ENCODE peak calls at places on chromosomes 4 and X, in six cellular contexts. F, D, O, M, Y and H are unnamed samples.

GRCh38 chr4:6972911-6973310 is 63.3 kb downstream of the TBC1D14 start:
- DNase-seq in Y (no peak), F (no peak), O (peak), D (no peak), M (peak), H (no peak)

GRCh38 chr4:20265726-20266125 is 14.0 kb downstream of the SLIT2 start:
- DNase-seq in D (no peak), Y (no peak), O (peak), M (peak), F (no peak), H (no peak)

GRCh38 chr4:5870220-5870619 is 22.7 kb downstream of the CRMP1 start:
- DNase-seq in O (no peak), D (no peak), F (no peak), Y (no peak), M (no peak), H (no peak)

GRCh38 chr4:17494258-17494657 is 17.6 kb downstream of the QDPR start:
- DNase-seq in M (peak), F (peak), O (peak), Y (peak), D (no peak), H (no peak)

GRCh38 chr4:142614621-142615323 is 231.3 kb downstream of the INPP4B start:
- DNase-seq in Y (no peak), O (peak), F (peak), D (no peak), M (peak), H (no peak)

GRCh38 chrX:68112321-68112720 is 321.0 kb downstream of the OPHN1 start:
- DNase-seq in Y (no peak), F (peak), O (peak), M (peak), D (no peak), H (no peak)

GRCh38 chrX:54564942-54565341 is 34.9 kb downstream of the GNL3L start:
- DNase-seq in Y (no peak), M (peak), F (no peak), O (peak), D (no peak), H (no peak)

GRCh38 chrX:71489540-71489939 is 43.4 kb upstream of the OGT start:
- DNase-seq in M (peak), F (no peak), Y (no peak), D (no peak), O (no peak), H (no peak)

GRCh38 chrX:146967296-146967695 is 152.8 kb upstream of the CXorf51A start:
- DNase-seq in O (no peak), M (no peak), Y (no peak), D (no peak), F (no peak), H (no peak)

GRCh38 chr4:173319696-173320095 is 14.5 kb downstream of the HMGB2 start:
- DNase-seq in F (no peak), D (no peak), M (peak), O (peak), Y (no peak), H (no peak)

GRCh38 chr4:173528378-173529321 is 1.4 kb downstream of the HAND2 start:
- DNase-seq in F (no peak), O (no peak), M (no peak), D (no peak), Y (peak), H (no peak)

GRCh38 chr4:104641427-104641826 is 146.7 kb upstream of the CXXC4 start:
- DNase-seq in D (no peak), M (no peak), Y (no peak), F (no peak), O (no peak), H (no peak)

GRCh38 chr4:150415213-150415612 is 166.7 kb upstream of the MAB21L2 start:
- DNase-seq in D (no peak), M (peak), O (peak), Y (no peak), F (peak), H (no peak)

GRCh38 chr4:183610613-183611012 is 48.4 kb downstream of the RWDD4 start:
- DNase-seq in Y (no peak), M (peak), D (no peak), F (no peak), O (peak), H (no peak)

GRCh38 chr4:68372588-68372987 is 22.7 kb upstream of the YTHDC1 start:
- DNase-seq in Y (no peak), O (peak), F (no peak), D (no peak), M (peak), H (no peak)

GRCh38 chrX:27728291-27728690 is 79.5 kb upstream of the MAGEB10 start:
- DNase-seq in O (peak), F (peak), Y (no peak), D (peak), M (peak), H (no peak)

GRCh38 chrX:30150196-30150895 is 65.0 kb upstream of the MAGEB2 start:
- DNase-seq in O (peak), F (no peak), M (no peak), Y (no peak), D (no peak), H (no peak)

GRCh38 chr4:182748283-182748682 is 168.9 kb downstream of the DCTD start:
- DNase-seq in F (no peak), D (no peak), M (no peak), Y (no peak), O (no peak), H (no peak)

GRCh38 chr4:56220261-56220660 is 167.0 kb downstream of the AASDH start:
- DNase-seq in D (no peak), Y (no peak), F (peak), M (peak), O (peak), H (no peak)

GRCh38 chr4:56289934-56290333 is 97.4 kb downstream of the AASDH start:
- DNase-seq in Y (no peak), D (no peak), M (peak), F (peak), O (no peak), H (no peak)

GRCh38 chr4:122733805-122734155 is 1.3 kb downstream of the BBS12 start:
- DNase-seq in O (no peak), M (peak), F (no peak), D (no peak), Y (no peak), H (no peak)

GRCh38 chrX:9310596-9310995 is 154.3 kb upstream of the TBL1X start:
- DNase-seq in F (peak), D (no peak), M (peak), Y (no peak), O (peak), H (no peak)

GRCh38 chr4:87481342-87481741 is 47.8 kb downstream of the SPARCL1 start:
- DNase-seq in Y (no peak), F (no peak), D (no peak), O (no peak), M (no peak), H (no peak)

GRCh38 chrX:124035657-124036056 is 74.2 kb downstream of the STAG2 start:
- DNase-seq in F (no peak), Y (no peak), O (no peak), D (no peak), M (no peak), H (no peak)

GRCh38 chr4:40228497-40229365 is 31.9 kb downstream of the RHOH start:
- DNase-seq in D (no peak), O (no peak), Y (peak), M (no peak), F (no peak), H (no peak)
- TF ChIP-seq CTCF in D (peak), O (no peak), Y (peak), M (peak), F (peak), H (peak)

DNA sequence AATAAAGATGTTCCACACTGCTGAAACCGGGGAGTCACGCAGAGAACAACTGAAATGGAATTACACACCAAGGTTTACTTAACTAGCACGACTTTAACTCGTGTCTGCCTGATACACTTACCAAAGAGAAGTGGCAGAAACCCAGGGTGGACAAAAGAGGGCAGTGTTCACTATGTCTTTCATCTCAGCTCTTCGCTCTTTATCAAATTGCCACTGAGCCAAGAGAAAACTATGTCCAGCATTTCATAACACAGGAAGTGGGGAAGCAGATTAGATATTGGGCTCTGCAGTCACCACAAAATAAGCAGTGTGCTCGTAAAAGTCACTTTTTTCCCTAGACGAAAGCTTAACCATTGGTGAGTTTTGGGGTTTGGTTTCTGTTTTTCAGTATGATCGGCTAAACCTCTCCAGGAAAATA is 155.7 kb downstream of the CHIC2 start:
- DNase-seq in D (peak), O (peak), Y (peak), F (peak), M (peak), H (peak)
- H3K9ac ChIP-seq in D (no peak), O (peak), Y (no peak), F (peak), M (no peak), H (no peak)

DNA sequence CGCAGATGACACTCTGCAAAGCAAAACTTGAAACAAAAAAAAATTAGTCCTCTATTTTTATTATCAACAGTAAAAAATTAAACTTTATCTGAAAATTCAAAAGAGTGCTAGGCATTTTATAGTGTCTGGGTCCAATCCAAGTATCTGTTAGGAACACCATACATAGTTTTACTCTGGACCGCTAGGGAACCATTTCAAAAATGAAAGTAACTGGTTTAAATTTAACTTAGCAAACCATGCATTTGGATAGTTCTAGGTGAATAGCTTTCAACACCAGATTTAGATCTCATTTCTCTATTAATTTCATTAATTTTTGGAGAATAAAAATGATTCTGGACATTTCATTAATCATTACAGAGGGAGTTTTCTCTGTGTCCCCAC is 1.2 kb downstream of the KLKB1 start:
- DNase-seq in F (no peak), Y (no peak), O (no peak), M (no peak), D (no peak), H (no peak)
- TF ChIP-seq CTCF in F (no peak), Y (no peak), O (no peak), M (no peak), D (no peak), H (no peak)

GRCh38 chr4:14115106-14115505 is 487.6 kb upstream of the BOD1L1 start:
- DNase-seq in F (no peak), Y (no peak), M (no peak), D (no peak), O (no peak), H (no peak)
- H3K9ac ChIP-seq in F (no peak), Y (no peak), M (no peak), D (no peak), O (no peak), H (no peak)

GRCh38 chr4:1092026-1092982 is 21.1 kb downstream of the RNF212 start:
- DNase-seq in D (no peak), O (no peak), Y (no peak), F (no peak), M (no peak), H (no peak)
- TF ChIP-seq CTCF in D (no peak), O (no peak), Y (peak), F (no peak), M (no peak), H (no peak)

DNA sequence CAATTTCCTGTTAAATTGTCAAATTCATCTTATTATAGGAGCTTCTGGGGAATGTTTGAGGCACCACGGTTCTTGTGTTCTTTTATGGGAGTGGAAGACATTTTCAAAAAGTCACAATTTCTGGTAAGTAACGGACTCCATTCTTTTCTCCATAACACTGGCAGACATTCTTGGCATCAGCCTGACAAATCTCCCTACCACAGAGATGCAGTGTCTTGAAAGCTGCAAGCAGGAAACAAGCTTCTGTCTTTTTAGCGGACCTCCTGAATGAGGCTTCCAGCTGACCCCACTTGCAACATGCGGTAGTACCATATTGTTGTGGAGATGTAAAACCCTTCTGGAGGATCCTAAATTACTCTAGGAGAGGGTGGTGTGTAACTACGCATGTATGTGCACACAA is 129.9 kb downstream of the MGST2 start:
- DNase-seq in F (no peak), O (no peak), M (no peak), D (no peak), Y (no peak), H (no peak)
- H3K9ac ChIP-seq in F (no peak), O (no peak), M (no peak), D (no peak), Y (no peak), H (no peak)

GRCh38 chr4:41064953-41065352 is 149.4 kb downstream of the APBB2 start:
- DNase-seq in O (no peak), F (no peak), M (no peak), Y (no peak), D (no peak), H (no peak)

GRCh38 chr4:41058426-41058825 is 155.9 kb downstream of the APBB2 start:
- DNase-seq in D (no peak), O (peak), Y (no peak), F (peak), M (peak), H (no peak)

GRCh38 chr4:41057456-41057855 is 156.9 kb downstream of the APBB2 start:
- DNase-seq in M (peak), Y (no peak), O (peak), D (no peak), F (peak), H (no peak)

GRCh38 chr4:41060352-41061318 is 153.7 kb downstream of the APBB2 start:
- DNase-seq in M (no peak), O (no peak), Y (no peak), D (no peak), F (no peak), H (no peak)

DNA sequence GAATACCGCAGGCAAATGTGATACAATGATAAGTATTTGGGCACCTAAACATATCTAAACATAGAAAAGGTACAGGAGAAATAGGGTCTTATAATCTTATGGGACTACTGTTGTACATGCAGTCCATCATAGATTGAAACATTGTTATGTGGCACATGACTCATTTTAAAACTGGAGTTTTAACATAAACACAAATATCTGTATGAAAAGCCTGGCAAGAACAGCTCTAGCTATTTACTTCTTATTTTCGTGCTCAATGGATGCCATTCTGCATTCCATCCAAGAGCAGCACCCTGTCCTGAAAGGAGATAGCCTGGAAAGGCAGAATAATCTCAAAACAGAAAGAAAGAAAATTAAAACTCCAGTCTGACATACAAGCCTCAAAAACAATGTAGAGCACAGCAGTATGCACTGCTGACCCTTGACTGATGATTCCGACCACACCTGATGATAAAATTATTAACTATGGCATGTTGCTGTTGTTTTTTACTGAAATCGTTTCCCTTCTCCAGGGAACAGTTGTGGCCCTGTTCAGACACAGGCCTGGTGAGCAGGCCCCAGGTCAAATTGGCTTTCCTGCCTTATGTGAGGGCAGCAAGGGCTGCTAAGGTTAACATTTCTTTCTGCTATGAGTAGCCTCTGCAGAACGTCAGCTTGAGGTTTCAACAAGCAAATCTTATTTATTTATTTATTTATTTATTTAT is 152.7 kb downstream of the APBB2 start:
- DNase-seq in O (peak), F (no peak), M (peak), D (no peak), Y (no peak), H (no peak)
- TF ChIP-seq CTCF in O (peak), F (no peak), M (no peak), D (no peak), Y (no peak), H (no peak)

DNA sequence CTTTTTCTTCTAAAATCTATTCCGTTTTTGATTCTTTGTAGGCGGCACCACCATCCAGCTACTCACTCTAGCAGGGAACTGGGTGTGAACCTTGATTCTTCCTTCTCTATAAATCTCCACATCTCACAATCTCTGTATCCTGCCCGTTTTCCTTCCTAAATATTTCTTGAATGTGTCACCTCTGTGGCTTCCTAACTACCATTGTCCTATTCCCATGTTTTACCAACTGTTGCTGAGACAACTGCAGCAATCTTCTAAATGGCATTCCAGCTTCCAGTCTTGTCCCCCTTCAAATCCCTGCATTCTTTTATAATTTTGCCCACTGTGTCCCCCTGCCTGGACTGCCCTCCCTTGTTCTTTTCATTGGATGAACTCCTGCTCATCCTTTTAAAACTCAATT is 641.3 kb downstream of the RPA4 start:
- DNase-seq in F (peak), Y (no peak), O (no peak), D (no peak), M (peak), H (no peak)
- H3K9ac ChIP-seq in F (no peak), Y (no peak), O (no peak), D (no peak), M (no peak), H (no peak)

DNA sequence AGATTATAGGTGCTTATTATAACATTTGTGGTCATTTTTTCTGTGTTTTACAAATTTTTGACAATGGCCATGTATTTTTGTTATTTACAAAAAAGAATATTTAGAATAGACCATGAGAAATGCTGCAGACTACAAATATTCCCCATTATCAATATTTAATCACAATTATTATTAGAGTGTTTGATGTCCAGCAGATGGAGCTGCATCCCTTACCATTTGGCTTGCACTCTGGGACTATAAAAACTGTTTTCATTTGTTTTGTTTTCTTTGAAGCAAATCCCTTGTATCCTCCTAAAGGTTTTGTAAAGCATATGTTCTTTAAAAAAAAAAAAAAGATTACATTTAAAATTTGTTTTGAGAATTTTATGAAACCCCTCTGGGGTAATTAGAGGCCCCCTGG is 85.6 kb upstream of the CXorf66 start:
- DNase-seq in M (peak), O (peak), Y (no peak), F (no peak), D (no peak), H (no peak)
- TF ChIP-seq CTCF in M (peak), O (peak), Y (no peak), F (peak), D (no peak), H (no peak)

GRCh38 chrX:2262679-2263055 is 238.1 kb downstream of the DHRSX start:
- DNase-seq in O (no peak), F (no peak), M (no peak), D (no peak), Y (no peak), H (no peak)
- H3K9ac ChIP-seq in O (no peak), F (no peak), M (no peak), D (no peak), Y (no peak), H (no peak)